ENCODE peak calls at places on chromosome 19, in eight cellular contexts. One of them, this sample, is unnamed.

GRCh38 chr19:46049597-46049996 is 8.8 kb upstream of the IGFL4 start:
- DNase-seq in ascending aorta: no peak
- DNase-seq in CD8-positive, alpha-beta T cell: no peak
- DNase-seq in lower lobe of right lung: no peak
- DNase-seq in CD4-positive, alpha-beta T cell: no peak
- DNase-seq in tibial nerve: no peak
- DNase-seq in nephron progenitor cell: no peak
- DNase-seq in stomach: no peak
- DNase-seq in this sample: no peak

GRCh38 chr19:51326216-51327065 is 15.0 kb downstream of the IGLON5 start:
- DNase-seq in ascending aorta: no peak
- DNase-seq in CD8-positive, alpha-beta T cell: no peak
- DNase-seq in lower lobe of right lung: no peak
- DNase-seq in CD4-positive, alpha-beta T cell: no peak
- DNase-seq in tibial nerve: no peak
- DNase-seq in nephron progenitor cell: no peak
- DNase-seq in stomach: no peak
- DNase-seq in this sample: no peak

GRCh38 chr19:10773969-10774368 is 56.1 kb downstream of the DNM2 start:
- DNase-seq in ascending aorta: no peak
- DNase-seq in CD8-positive, alpha-beta T cell: no peak
- DNase-seq in lower lobe of right lung: no peak
- DNase-seq in CD4-positive, alpha-beta T cell: no peak
- DNase-seq in tibial nerve: no peak
- DNase-seq in nephron progenitor cell: no peak
- DNase-seq in stomach: no peak
- DNase-seq in this sample: no peak

GRCh38 chr19:10191347-10191746 is 3.4 kb downstream of the DNMT1 start:
- DNase-seq in ascending aorta: peak; percentile 68
- DNase-seq in CD8-positive, alpha-beta T cell: no peak
- DNase-seq in lower lobe of right lung: no peak
- DNase-seq in CD4-positive, alpha-beta T cell: no peak
- DNase-seq in tibial nerve: peak; percentile 51
- DNase-seq in nephron progenitor cell: no peak
- DNase-seq in stomach: peak; percentile 76
- DNase-seq in this sample: no peak

GRCh38 chr19:45075215-45076028 is 856 bp downstream of the ZNF296 start:
- DNase-seq in ascending aorta: peak; percentile 77
- DNase-seq in CD8-positive, alpha-beta T cell: no peak
- DNase-seq in lower lobe of right lung: peak; percentile 95
- DNase-seq in CD4-positive, alpha-beta T cell: peak; percentile 43
- DNase-seq in tibial nerve: peak; percentile 34
- DNase-seq in nephron progenitor cell: peak; percentile 28
- DNase-seq in stomach: peak; percentile 88
- DNase-seq in this sample: no peak

GRCh38 chr19:7597689-7598088 is 2.0 kb downstream of the CAMSAP3 start:
- DNase-seq in ascending aorta: no peak
- DNase-seq in CD8-positive, alpha-beta T cell: no peak
- DNase-seq in lower lobe of right lung: no peak
- DNase-seq in CD4-positive, alpha-beta T cell: no peak
- DNase-seq in tibial nerve: no peak
- DNase-seq in nephron progenitor cell: no peak
- DNase-seq in stomach: peak; percentile 40
- DNase-seq in this sample: no peak

GRCh38 chr19:8045872-8046568 is 6.5 kb upstream of the CCL25 start:
- DNase-seq in ascending aorta: no peak
- DNase-seq in CD8-positive, alpha-beta T cell: no peak
- DNase-seq in lower lobe of right lung: no peak
- DNase-seq in CD4-positive, alpha-beta T cell: no peak
- DNase-seq in tibial nerve: no peak
- DNase-seq in nephron progenitor cell: no peak
- DNase-seq in stomach: no peak
- DNase-seq in this sample: no peak

GRCh38 chr19:57269515-57270250 is 10.6 kb upstream of the ZNF460 start:
- DNase-seq in ascending aorta: no peak
- DNase-seq in CD8-positive, alpha-beta T cell: no peak
- DNase-seq in lower lobe of right lung: no peak
- DNase-seq in CD4-positive, alpha-beta T cell: no peak
- DNase-seq in tibial nerve: no peak
- DNase-seq in nephron progenitor cell: no peak
- DNase-seq in stomach: no peak
- DNase-seq in this sample: no peak

GRCh38 chr19:41415154-41415571 is 12.0 kb downstream of the B3GNT8 start:
- DNase-seq in ascending aorta: no peak
- DNase-seq in CD8-positive, alpha-beta T cell: no peak
- DNase-seq in lower lobe of right lung: no peak
- DNase-seq in CD4-positive, alpha-beta T cell: no peak
- DNase-seq in tibial nerve: no peak
- DNase-seq in nephron progenitor cell: no peak
- DNase-seq in stomach: no peak
- DNase-seq in this sample: no peak

GRCh38 chr19:46753420-46754155 is 7.3 kb upstream of the STRN4 start:
- DNase-seq in ascending aorta: no peak
- DNase-seq in CD8-positive, alpha-beta T cell: peak; percentile 56
- DNase-seq in lower lobe of right lung: no peak
- DNase-seq in CD4-positive, alpha-beta T cell: peak; percentile 71
- DNase-seq in tibial nerve: peak; percentile 56
- DNase-seq in nephron progenitor cell: peak; percentile 48
- DNase-seq in stomach: peak; percentile 75
- DNase-seq in this sample: no peak

GRCh38 chr19:41376241-41376997 is at the start of gene TMEM91:
- DNase-seq in ascending aorta: no peak
- DNase-seq in CD8-positive, alpha-beta T cell: no peak
- DNase-seq in lower lobe of right lung: peak; percentile 75
- DNase-seq in CD4-positive, alpha-beta T cell: no peak
- DNase-seq in tibial nerve: peak; percentile 68
- DNase-seq in nephron progenitor cell: peak; percentile 81
- DNase-seq in stomach: peak; percentile 34
- DNase-seq in this sample: no peak

GRCh38 chr19:32718286-32718685 is 1.3 kb upstream of the TDRD12 start:
- DNase-seq in ascending aorta: no peak
- DNase-seq in CD8-positive, alpha-beta T cell: no peak
- DNase-seq in lower lobe of right lung: no peak
- DNase-seq in CD4-positive, alpha-beta T cell: no peak
- DNase-seq in tibial nerve: no peak
- DNase-seq in nephron progenitor cell: no peak
- DNase-seq in stomach: no peak
- DNase-seq in this sample: no peak

GRCh38 chr19:48511321-48511731 is 309 bp downstream of the LMTK3 start:
- DNase-seq in ascending aorta: no peak
- DNase-seq in CD8-positive, alpha-beta T cell: no peak
- DNase-seq in lower lobe of right lung: no peak
- DNase-seq in CD4-positive, alpha-beta T cell: no peak
- DNase-seq in tibial nerve: no peak
- DNase-seq in nephron progenitor cell: peak; percentile 42
- DNase-seq in stomach: no peak
- DNase-seq in this sample: no peak

GRCh38 chr19:44600466-44600865 is 12.9 kb upstream of the IGSF23 start:
- DNase-seq in ascending aorta: no peak
- DNase-seq in CD8-positive, alpha-beta T cell: no peak
- DNase-seq in lower lobe of right lung: no peak
- DNase-seq in CD4-positive, alpha-beta T cell: no peak
- DNase-seq in tibial nerve: no peak
- DNase-seq in nephron progenitor cell: no peak
- DNase-seq in stomach: no peak
- DNase-seq in this sample: no peak

GRCh38 chr19:54041969-54042606 is 21.6 kb downstream of the VSTM1 start:
- DNase-seq in ascending aorta: no peak
- DNase-seq in CD8-positive, alpha-beta T cell: no peak
- DNase-seq in lower lobe of right lung: no peak
- DNase-seq in CD4-positive, alpha-beta T cell: no peak
- DNase-seq in tibial nerve: no peak
- DNase-seq in nephron progenitor cell: no peak
- DNase-seq in stomach: no peak
- DNase-seq in this sample: no peak

GRCh38 chr19:35347930-35348298 is 212 bp downstream of the FFAR1 start:
- DNase-seq in ascending aorta: no peak
- DNase-seq in CD8-positive, alpha-beta T cell: no peak
- DNase-seq in lower lobe of right lung: no peak
- DNase-seq in CD4-positive, alpha-beta T cell: peak; percentile 30
- DNase-seq in tibial nerve: no peak
- DNase-seq in nephron progenitor cell: no peak
- DNase-seq in stomach: no peak
- DNase-seq in this sample: peak; percentile 3
- TF ChIP-seq CTCF in ascending aorta: no peak
- TF ChIP-seq CTCF in CD8-positive, alpha-beta T cell: no peak
- TF ChIP-seq CTCF in lower lobe of right lung: no peak
- TF ChIP-seq CTCF in CD4-positive, alpha-beta T cell: no peak
- TF ChIP-seq CTCF in tibial nerve: no peak
- TF ChIP-seq CTCF in nephron progenitor cell: no peak
- TF ChIP-seq CTCF in stomach: no peak
- TF ChIP-seq CTCF in this sample: no peak

GRCh38 chr19:33769208-33769607 is 27.5 kb upstream of the KCTD15 start:
- DNase-seq in ascending aorta: no peak
- DNase-seq in CD8-positive, alpha-beta T cell: no peak
- DNase-seq in lower lobe of right lung: no peak
- DNase-seq in CD4-positive, alpha-beta T cell: no peak
- DNase-seq in tibial nerve: no peak
- DNase-seq in nephron progenitor cell: no peak
- DNase-seq in stomach: no peak
- DNase-seq in this sample: no peak

GRCh38 chr19:33766623-33767022 is 30.0 kb upstream of the KCTD15 start:
- DNase-seq in ascending aorta: no peak
- DNase-seq in CD8-positive, alpha-beta T cell: no peak
- DNase-seq in lower lobe of right lung: no peak
- DNase-seq in CD4-positive, alpha-beta T cell: no peak
- DNase-seq in tibial nerve: no peak
- DNase-seq in nephron progenitor cell: no peak
- DNase-seq in stomach: no peak
- DNase-seq in this sample: no peak

GRCh38 chr19:33770107-33770506 is 26.6 kb upstream of the KCTD15 start:
- DNase-seq in ascending aorta: no peak
- DNase-seq in CD8-positive, alpha-beta T cell: no peak
- DNase-seq in lower lobe of right lung: no peak
- DNase-seq in CD4-positive, alpha-beta T cell: no peak
- DNase-seq in tibial nerve: no peak
- DNase-seq in nephron progenitor cell: no peak
- DNase-seq in stomach: no peak
- DNase-seq in this sample: no peak

GRCh38 chr19:33771308-33772101 is 25.2 kb upstream of the KCTD15 start:
- DNase-seq in ascending aorta: no peak
- DNase-seq in CD8-positive, alpha-beta T cell: peak; percentile 42
- DNase-seq in lower lobe of right lung: peak; percentile 74
- DNase-seq in CD4-positive, alpha-beta T cell: peak; percentile 70
- DNase-seq in tibial nerve: peak; percentile 73
- DNase-seq in nephron progenitor cell: peak; percentile 91
- DNase-seq in stomach: peak; percentile 76
- DNase-seq in this sample: peak; percentile 66

DNA sequence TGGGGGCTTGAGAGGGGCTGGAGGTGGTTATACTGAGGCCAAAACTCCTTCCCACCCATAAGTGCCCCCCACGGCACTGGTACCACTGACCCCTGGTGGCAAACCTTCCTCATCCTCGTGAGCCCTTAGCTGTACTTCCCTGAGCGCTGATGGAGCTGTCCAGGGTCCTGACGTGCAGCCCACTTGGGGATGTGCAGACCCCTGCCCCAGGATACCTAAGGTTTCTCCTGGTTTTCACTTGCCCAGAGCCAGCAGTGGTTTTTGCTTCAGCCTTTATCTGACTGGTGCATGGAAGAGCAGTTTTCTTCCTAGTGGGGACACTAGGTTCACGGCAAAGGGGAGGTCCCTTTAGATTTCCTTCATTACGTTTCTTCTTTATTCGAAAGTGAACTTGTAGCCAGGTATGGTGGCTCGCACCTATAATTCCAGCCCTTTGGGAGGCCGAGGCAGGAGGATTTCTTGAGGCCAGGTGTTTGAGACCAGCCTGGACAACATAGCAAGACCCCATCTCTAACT is 28.7 kb upstream of the KCTD15 start:
- DNase-seq in ascending aorta: no peak
- DNase-seq in CD8-positive, alpha-beta T cell: no peak
- DNase-seq in lower lobe of right lung: no peak
- DNase-seq in CD4-positive, alpha-beta T cell: no peak
- DNase-seq in tibial nerve: no peak
- DNase-seq in nephron progenitor cell: peak; percentile 98
- DNase-seq in stomach: no peak
- DNase-seq in this sample: no peak
- TF ChIP-seq CTCF in ascending aorta: no peak
- TF ChIP-seq CTCF in CD8-positive, alpha-beta T cell: no peak
- TF ChIP-seq CTCF in lower lobe of right lung: no peak
- TF ChIP-seq CTCF in CD4-positive, alpha-beta T cell: no peak
- TF ChIP-seq CTCF in tibial nerve: no peak
- TF ChIP-seq CTCF in nephron progenitor cell: peak; percentile 56
- TF ChIP-seq CTCF in stomach: no peak
- TF ChIP-seq CTCF in this sample: no peak

DNA sequence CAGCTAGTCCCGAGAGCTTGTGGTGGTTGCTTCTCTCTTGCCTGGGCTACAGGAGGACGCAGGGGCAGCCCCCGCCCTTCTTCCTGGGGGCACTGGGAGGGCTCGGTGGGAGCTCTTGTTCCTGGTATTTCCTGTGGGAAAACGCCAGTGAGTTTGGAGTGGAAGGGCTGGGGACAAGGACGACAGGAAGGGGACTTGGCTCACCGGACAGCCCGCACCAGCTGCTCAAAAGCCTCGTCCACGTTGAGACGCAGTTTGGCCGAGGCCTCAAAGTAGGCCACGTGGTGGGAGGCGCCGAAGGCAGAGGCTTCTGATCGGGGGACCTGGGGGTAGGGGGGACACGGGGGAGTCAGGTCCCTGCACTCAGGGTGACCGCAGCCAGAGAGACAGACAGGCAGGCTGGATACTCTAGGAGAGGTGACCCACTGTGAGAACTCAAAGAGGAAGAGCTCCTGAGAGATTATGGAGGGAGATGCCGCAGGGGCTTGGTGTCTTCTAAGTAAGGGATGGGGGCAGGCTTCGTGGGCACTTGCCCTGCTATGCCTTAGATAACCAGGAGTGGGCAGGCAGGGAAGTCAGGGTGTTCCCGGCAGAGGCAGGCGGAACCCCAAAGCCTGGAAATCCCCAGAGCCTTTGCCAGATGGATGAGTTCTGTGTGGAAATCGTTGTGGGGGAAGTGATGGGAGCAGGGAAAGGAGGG is 4.3 kb downstream of the RRAS start:
- DNase-seq in ascending aorta: no peak
- DNase-seq in CD8-positive, alpha-beta T cell: no peak
- DNase-seq in lower lobe of right lung: no peak
- DNase-seq in CD4-positive, alpha-beta T cell: no peak
- DNase-seq in tibial nerve: no peak
- DNase-seq in nephron progenitor cell: no peak
- DNase-seq in stomach: no peak
- DNase-seq in this sample: no peak
- TF ChIP-seq CTCF in ascending aorta: no peak
- TF ChIP-seq CTCF in CD8-positive, alpha-beta T cell: no peak
- TF ChIP-seq CTCF in lower lobe of right lung: peak; percentile 13
- TF ChIP-seq CTCF in CD4-positive, alpha-beta T cell: no peak
- TF ChIP-seq CTCF in tibial nerve: no peak
- TF ChIP-seq CTCF in nephron progenitor cell: no peak
- TF ChIP-seq CTCF in stomach: no peak
- TF ChIP-seq CTCF in this sample: no peak

DNA sequence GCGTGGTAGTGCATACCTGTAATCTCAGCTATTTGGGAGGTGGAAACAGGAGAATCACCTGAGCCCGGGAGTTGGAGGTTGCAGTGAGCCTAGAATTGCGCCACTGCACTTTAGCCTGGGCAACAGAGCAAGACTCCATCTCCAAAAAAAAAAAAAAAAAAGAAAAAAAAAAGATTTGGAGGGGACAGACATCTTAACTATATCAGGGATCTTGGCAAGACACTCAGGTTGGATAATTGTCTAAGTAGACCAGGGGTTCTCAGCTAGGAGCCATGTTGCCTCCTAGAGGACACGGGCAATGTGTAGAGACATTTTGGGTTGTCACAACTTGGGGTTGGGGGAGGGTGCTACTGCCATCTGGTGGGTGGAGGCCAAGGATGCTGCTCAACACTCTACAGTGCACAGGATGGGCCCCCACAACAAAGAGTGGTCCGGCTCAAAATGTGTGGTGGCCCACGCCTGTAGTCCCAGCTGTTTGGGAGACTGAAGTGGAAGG is 1.9 kb upstream of the ZNF580 start:
- DNase-seq in ascending aorta: no peak
- DNase-seq in CD8-positive, alpha-beta T cell: peak; percentile 39
- DNase-seq in lower lobe of right lung: no peak
- DNase-seq in CD4-positive, alpha-beta T cell: peak; percentile 62
- DNase-seq in tibial nerve: no peak
- DNase-seq in nephron progenitor cell: no peak
- DNase-seq in stomach: no peak
- DNase-seq in this sample: no peak
- TF ChIP-seq CTCF in ascending aorta: peak; percentile 29
- TF ChIP-seq CTCF in CD8-positive, alpha-beta T cell: peak; percentile 48
- TF ChIP-seq CTCF in lower lobe of right lung: peak; percentile 42
- TF ChIP-seq CTCF in CD4-positive, alpha-beta T cell: peak; percentile 43
- TF ChIP-seq CTCF in tibial nerve: peak; percentile 29
- TF ChIP-seq CTCF in nephron progenitor cell: peak; percentile 24
- TF ChIP-seq CTCF in stomach: no peak
- TF ChIP-seq CTCF in this sample: no peak

This sample was measured in omental fat pad.